ENCODE peak calls at places on chromosome 18, in five cellular contexts. H, D, L, Z and P are unnamed samples.

GRCh38 chr18:12839057-12839525 is 44.9 kb downstream of the PTPN2 start:
- DNase-seq in L (no peak), D (no peak), Z (no peak), H (no peak), P (no peak)

GRCh38 chr18:26978812-26979341 is 113.4 kb upstream of the AQP4 start:
- DNase-seq in L (no peak), D (no peak), Z (no peak), H (no peak), P (no peak)

GRCh38 chr18:46321954-46322353 is 217.8 kb downstream of the HAUS1 start:
- DNase-seq in D (no peak), L (no peak), H (no peak), Z (no peak), P (no peak)

GRCh38 chr18:75041586-75041985 is 167.4 kb downstream of the PTGR3 start:
- DNase-seq in D (no peak), L (no peak), Z (no peak), H (no peak), P (peak)

GRCh38 chr18:56185126-56185525 is 453.3 kb downstream of the TXNL1 start:
- DNase-seq in L (no peak), H (no peak), D (no peak), Z (no peak), P (no peak)

GRCh38 chr18:41645600-41646360 is 309.3 kb upstream of the PIK3C3 start:
- DNase-seq in D (no peak), L (no peak), H (no peak), Z (no peak), P (no peak)

GRCh38 chr18:31301201-31301655 is 16.7 kb upstream of the DSG1 start:
- DNase-seq in D (no peak), L (no peak), Z (no peak), H (no peak), P (peak)

GRCh38 chr18:37520508-37520907 is 45.1 kb downstream of the CELF4 start:
- DNase-seq in L (no peak), H (no peak), Z (no peak), D (no peak), P (no peak)

GRCh38 chr18:54775686-54776085 is 52.6 kb upstream of the RAB27B start:
- DNase-seq in D (no peak), H (no peak), Z (no peak), L (no peak), P (peak)

GRCh38 chr18:10682368-10682714 is 156.5 kb downstream of the NAPG start:
- DNase-seq in D (no peak), H (no peak), Z (no peak), L (no peak), P (no peak)

GRCh38 chr18:49597556-49597955 is 35.7 kb downstream of the LIPG start:
- DNase-seq in L (no peak), Z (no peak), H (no peak), D (no peak), P (peak)

GRCh38 chr18:71371951-71372605 is 1083.2 kb downstream of the SOCS6 start:
- DNase-seq in H (no peak), Z (no peak), D (no peak), L (no peak), P (no peak)

GRCh38 chr18:47263828-47264314 is 12.4 kb upstream of the SKOR2 start:
- DNase-seq in Z (no peak), H (no peak), L (no peak), D (no peak), P (no peak)

GRCh38 chr18:2906522-2907458 is 60.0 kb downstream of the EMILIN2 start:
- DNase-seq in H (peak), D (no peak), Z (no peak), L (peak), P (no peak)

GRCh38 chr18:70044626-70045025 is 97.0 kb upstream of the CD226 start:
- DNase-seq in H (no peak), D (no peak), L (no peak), Z (no peak), P (peak)

GRCh38 chr18:1296237-1296636 is 391.6 kb downstream of the ADCYAP1 start:
- DNase-seq in L (no peak), D (no peak), Z (no peak), H (no peak), P (no peak)

GRCh38 chr18:24703316-24703715 is 242.9 kb downstream of the HRH4 start:
- DNase-seq in D (no peak), Z (no peak), H (no peak), L (no peak), P (no peak)

DNA sequence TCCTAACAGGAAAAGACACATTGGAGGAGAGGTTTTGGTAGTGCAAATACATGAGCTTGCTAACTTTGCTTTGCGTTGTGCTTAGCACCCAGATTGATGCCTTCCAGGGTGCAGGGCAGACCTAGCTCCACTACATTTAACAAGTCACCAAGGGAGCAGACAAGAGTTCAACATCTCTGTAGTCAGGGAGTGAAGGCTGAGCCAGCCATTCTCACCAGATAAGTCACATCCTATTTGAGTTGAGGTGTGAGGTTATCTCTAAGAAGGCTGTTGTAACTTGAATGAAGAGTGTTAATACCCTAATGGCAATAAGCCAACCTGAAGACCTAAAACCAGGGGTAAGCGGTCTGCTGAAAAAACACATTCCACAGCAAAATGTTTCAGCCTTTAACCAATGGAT is 69.6 kb upstream of the DSEL start:
- DNase-seq in Z (no peak), L (no peak), H (no peak), D (no peak), P (no peak)
- H3K4me3 ChIP-seq in Z (no peak), L (no peak), H (no peak), D (no peak), P (no peak)

DNA sequence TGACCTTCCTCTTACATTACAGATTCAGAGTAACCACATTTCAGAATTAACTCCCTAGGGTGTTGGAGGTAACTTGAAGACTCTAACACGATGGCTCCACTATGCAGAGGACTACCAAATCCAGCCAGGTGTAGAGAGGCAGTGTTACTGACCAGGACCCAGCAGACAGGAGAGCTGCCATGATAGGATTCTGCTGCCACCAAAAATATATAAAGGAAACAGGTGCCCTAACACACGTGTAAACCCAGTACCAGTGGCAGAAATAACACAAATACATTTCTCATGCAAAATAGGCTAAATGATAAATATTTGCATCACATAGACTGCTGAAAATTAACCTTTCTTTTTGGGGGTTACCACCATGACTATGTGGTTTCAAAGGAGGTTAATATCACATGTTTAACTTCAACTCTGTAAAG is 7.0 kb downstream of the ZBTB14 start:
- DNase-seq in Z (no peak), D (no peak), L (no peak), H (no peak), P (no peak)
- H3K4me3 ChIP-seq in Z (no peak), D (no peak), L (no peak), H (no peak), P (no peak)

GRCh38 chr18:35407871-35408481 is 30.8 kb upstream of the ZNF396 start:
- DNase-seq in H (peak), L (peak), Z (peak), D (no peak), P (peak)

GRCh38 chr18:35408843-35409261 is 31.7 kb upstream of the ZNF396 start:
- DNase-seq in Z (no peak), L (no peak), D (no peak), H (no peak), P (no peak)

GRCh38 chr18:35410561-35410960 is 33.4 kb upstream of the ZNF396 start:
- DNase-seq in H (no peak), Z (no peak), D (no peak), L (no peak), P (no peak)

GRCh38 chr18:35409921-35410320 is 32.8 kb upstream of the ZNF396 start:
- DNase-seq in H (no peak), D (no peak), L (no peak), Z (no peak), P (no peak)

GRCh38 chr18:35406666-35407065 is 29.5 kb upstream of the ZNF396 start:
- DNase-seq in D (no peak), H (no peak), L (no peak), Z (no peak), P (no peak)
- H3K4me3 ChIP-seq in D (no peak), H (no peak), L (no peak), Z (no peak), P (no peak)

DNA sequence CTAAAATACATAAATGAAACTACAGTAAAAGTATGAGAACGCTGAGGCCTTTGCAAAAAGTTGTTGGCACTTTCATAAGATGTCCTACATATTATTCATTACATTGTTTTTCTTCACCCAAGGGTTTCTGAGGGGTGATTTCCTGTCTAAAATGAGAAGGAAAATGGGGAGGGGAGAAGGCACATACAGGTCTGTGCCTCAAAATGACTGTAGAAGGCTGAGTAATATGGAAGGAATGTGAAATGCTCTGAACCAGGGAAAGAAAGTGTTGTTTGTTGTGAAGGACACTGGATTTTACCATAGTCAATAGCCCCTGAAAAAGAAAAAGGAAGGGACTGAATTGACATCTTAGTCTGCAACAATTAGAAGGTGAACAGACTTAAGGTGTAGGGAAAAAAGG is 99.5 kb upstream of the RNF152 start:
- DNase-seq in H (no peak), Z (no peak), L (no peak), D (no peak), P (peak)
- H3K4me3 ChIP-seq in H (no peak), Z (no peak), L (no peak), D (no peak), P (no peak)

DNA sequence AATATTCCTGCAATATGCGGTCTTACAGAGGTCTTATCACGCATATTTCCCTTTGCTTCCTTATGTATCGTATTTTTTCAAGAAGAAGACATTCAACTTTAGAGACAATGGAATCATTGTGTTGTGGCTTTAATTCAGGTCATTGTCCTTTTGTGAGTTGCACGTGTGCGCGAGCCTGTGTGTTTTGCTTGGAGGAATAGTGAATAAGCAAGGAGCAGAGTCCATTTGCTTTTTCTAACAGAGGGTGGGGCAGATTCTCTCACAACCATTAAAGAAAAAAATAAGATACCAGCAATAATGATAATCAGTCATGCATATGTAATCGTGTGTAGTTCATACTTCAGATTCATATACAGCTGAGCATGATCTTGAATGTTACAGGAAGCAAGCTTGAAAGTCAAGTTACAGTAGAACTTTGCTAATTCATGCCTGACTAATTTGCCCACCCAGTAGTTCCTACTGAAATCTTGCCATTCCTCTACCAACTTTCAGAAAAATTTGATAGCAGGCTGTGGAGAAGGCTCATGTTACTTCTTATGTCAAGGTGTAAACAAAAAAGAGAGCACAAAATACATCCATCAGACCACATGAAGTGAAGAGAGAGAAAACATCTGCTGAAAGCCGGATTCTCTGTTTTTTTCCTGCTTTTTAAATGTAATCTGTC is 243.7 kb downstream of the NEDD4L start:
- DNase-seq in L (no peak), Z (no peak), H (no peak), D (no peak), P (no peak)
- H3K4me3 ChIP-seq in L (no peak), Z (no peak), H (no peak), D (no peak), P (no peak)

GRCh38 chr18:77906103-77906502 is 656.5 kb downstream of the GALR1 start:
- DNase-seq in H (no peak), Z (no peak), L (no peak), D (no peak), P (no peak)

GRCh38 chr18:77910347-77910746 is 660.7 kb downstream of the GALR1 start:
- DNase-seq in H (no peak), D (no peak), Z (no peak), L (no peak), P (no peak)

DNA sequence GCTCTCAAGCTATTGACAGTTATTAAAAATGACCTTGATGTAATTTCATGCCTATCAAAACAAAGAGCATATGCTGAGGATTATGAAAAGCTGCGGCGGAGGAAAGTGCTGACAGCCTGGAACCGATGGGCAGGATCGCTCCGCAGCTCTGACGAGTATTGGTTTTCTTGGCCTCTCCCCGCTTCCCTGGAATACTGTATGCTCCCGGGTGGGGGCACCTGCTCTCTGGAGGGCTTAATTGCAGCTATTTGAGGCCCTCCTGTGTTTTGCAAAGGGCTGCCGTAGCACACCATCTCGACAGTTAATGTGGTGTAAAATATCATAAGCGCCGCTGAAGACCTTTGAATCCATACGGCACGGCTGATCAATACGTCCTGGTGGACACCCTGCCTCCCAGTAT is 662.3 kb downstream of the GALR1 start:
- DNase-seq in D (no peak), H (no peak), L (no peak), Z (no peak), P (no peak)
- H3K4me3 ChIP-seq in D (no peak), H (no peak), L (no peak), Z (no peak), P (no peak)

GRCh38 chr18:6363216-6363615 is 51.5 kb downstream of the L3MBTL4 start:
- DNase-seq in L (no peak), H (no peak), Z (no peak), D (no peak), P (no peak)
- H3K4me3 ChIP-seq in L (no peak), H (no peak), Z (no peak), D (no peak), P (no peak)

GRCh38 chr18:78980777-78981651 is 1.4 kb downstream of the SALL3 start:
- DNase-seq in Z (no peak), D (no peak), L (no peak), H (no peak), P (no peak)
- H3K4me3 ChIP-seq in Z (no peak), D (peak), L (no peak), H (no peak), P (peak)

DNA sequence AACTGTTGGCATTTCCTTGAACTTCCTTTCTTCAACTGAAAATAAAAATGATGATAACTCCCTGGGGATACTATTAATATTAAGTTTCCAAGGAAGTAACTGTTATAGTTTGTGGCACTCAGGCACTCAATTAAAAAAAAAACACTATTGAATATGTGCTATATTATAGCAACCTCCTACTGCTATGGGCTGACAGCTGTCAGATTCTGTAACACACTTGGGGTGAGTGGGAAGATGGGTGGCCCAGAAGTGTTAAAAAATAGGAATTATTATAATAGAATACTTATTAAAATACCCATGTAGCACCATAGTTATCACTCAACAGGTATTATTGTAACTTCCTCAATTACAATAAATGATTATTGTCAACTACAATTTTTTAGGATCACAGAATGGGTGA is 130.9 kb downstream of the RNF152 start:
- DNase-seq in H (no peak), L (no peak), Z (no peak), D (no peak), P (no peak)
- H3K4me3 ChIP-seq in H (no peak), L (no peak), Z (no peak), D (no peak), P (no peak)